ENCODE peak calls at places on chromosomes 6 and 20, in seven cellular contexts. S is adrenal gland, K is uterus, T is A549, F is lung, A is neural progenitor cell, P is HepG2. E is an unnamed sample. For H3K4me1, the result is how much of the 10 kb centered on the place peaks cover.

GRCh38 chr6:6856538-6857523 is 250.9 kb upstream of the RREB1 start:
- DNase-seq in S (peak), K (peak), T (no peak), F (peak), A (peak), P (no peak), E (no peak)

GRCh38 chr20:64159286-64159680 is 5.0 kb upstream of the MYT1 start:
- DNase-seq in S (no peak), K (no peak), T (no peak), F (no peak), A (no peak), P (no peak), E (no peak)

GRCh38 chr6:44676826-44677433 is 289.4 kb downstream of the CDC5L start:
- DNase-seq in S (no peak), K (no peak), T (no peak), F (no peak), A (no peak), P (no peak), E (peak)

GRCh38 chr6:112183271-112183671 is 71.1 kb downstream of the LAMA4 start:
- DNase-seq in S (no peak), K (no peak), T (no peak), F (no peak), A (no peak), P (no peak), E (peak)

GRCh38 chr6:143158113-143158581 is 97.5 kb downstream of the AIG1 start:
- DNase-seq in S (no peak), K (no peak), T (no peak), F (no peak), A (no peak), P (no peak), E (no peak)

GRCh38 chr20:53718622-53719021 is 125.0 kb upstream of the ZNF217 start:
- DNase-seq in S (no peak), K (no peak), T (no peak), F (no peak), A (no peak), P (no peak), E (no peak)

GRCh38 chr6:128848169-128848935 is 34.6 kb upstream of the LAMA2 start:
- DNase-seq in S (no peak), K (no peak), T (no peak), F (no peak), A (peak), P (no peak), E (peak)

GRCh38 chr6:39268721-39269120 is 39.4 kb upstream of the KCNK5 start:
- DNase-seq in S (no peak), K (no peak), T (no peak), F (no peak), A (peak), P (no peak), E (no peak)

GRCh38 chr6:167898673-167899311 is 72.1 kb downstream of the AFDN start:
- DNase-seq in S (no peak), K (no peak), T (peak), F (no peak), A (peak), P (peak), E (peak)

GRCh38 chr6:148969679-148970078 is 222.8 kb downstream of the UST start:
- DNase-seq in S (no peak), K (no peak), T (no peak), F (no peak), A (peak), P (no peak), E (peak)

GRCh38 chr20:59583428-59584277 is 20.7 kb upstream of the PHACTR3 start:
- DNase-seq in S (peak), K (no peak), T (no peak), F (no peak), A (no peak), P (no peak), E (no peak)

GRCh38 chr6:141261016-141261671 is 871.6 kb upstream of the GJE1 start:
- DNase-seq in S (no peak), K (no peak), T (no peak), F (no peak), A (no peak), P (no peak), E (no peak)

GRCh38 chr20:653110-653589 is at the start of gene SRXN1:
- DNase-seq in S (peak), K (peak), T (peak), F (peak), A (peak), P (peak), E (peak)

GRCh38 chr6:88855521-88856152 is 107.8 kb downstream of the RNGTT start:
- DNase-seq in S (no peak), K (no peak), T (no peak), F (no peak), A (no peak), P (no peak), E (peak)

GRCh38 chr6:131368077-131368911 is 204.7 kb upstream of the ARG1 start:
- DNase-seq in S (peak), K (peak), T (no peak), F (peak), A (peak), P (no peak), E (no peak)

GRCh38 chr6:4575724-4576123 is 200.5 kb upstream of the CDYL start:
- DNase-seq in S (no peak), K (no peak), T (no peak), F (no peak), A (peak), P (no peak), E (no peak)

GRCh38 chr20:16569218-16570153 is 3.8 kb downstream of the KIF16B start:
- DNase-seq in S (no peak), K (no peak), T (no peak), F (no peak), A (no peak), P (no peak), E (no peak)

GRCh38 chr6:111503660-111504059 is 20.6 kb upstream of the REV3L start:
- DNase-seq in S (no peak), K (no peak), T (no peak), F (no peak), A (no peak), P (peak), E (peak)

GRCh38 chr20:44748005-44748370 is 2.3 kb downstream of the KCNK15 start:
- DNase-seq in S (no peak), K (no peak), T (no peak), F (no peak), A (no peak), P (peak), E (no peak)

GRCh38 chr20:9388826-9389187 is 125.6 kb upstream of the LAMP5 start:
- DNase-seq in S (no peak), K (no peak), T (no peak), F (no peak), A (no peak), P (no peak), E (no peak)

GRCh38 chr6:151225919-151226318 is 13.8 kb upstream of the AKAP12 start:
- DNase-seq in S (no peak), K (no peak), T (no peak), F (no peak), A (no peak), P (no peak), E (no peak)

GRCh38 chr6:24935753-24936152 is at the start of gene RIPOR2:
- DNase-seq in S (peak), K (no peak), T (no peak), F (peak), A (peak), P (no peak), E (no peak)

GRCh38 chr6:168385858-168386735 is 54.9 kb upstream of the SMOC2 start:
- DNase-seq in S (no peak), K (no peak), T (no peak), F (no peak), A (no peak), P (no peak), E (no peak)

GRCh38 chr6:17998442-17998841 is 11.0 kb upstream of the KIF13A start:
- DNase-seq in S (no peak), K (no peak), T (no peak), F (no peak), A (no peak), P (peak), E (no peak)

GRCh38 chr6:73525546-73526330 is 4.9 kb upstream of the EEF1A1 start:
- DNase-seq in S (no peak), K (no peak), T (no peak), F (no peak), A (no peak), P (no peak), E (no peak)

GRCh38 chr6:25041676-25042598 is 106.2 kb upstream of the RIPOR2 start:
- DNase-seq in S (no peak), K (no peak), T (no peak), F (no peak), A (no peak), P (no peak), E (no peak)

GRCh38 chr6:15256538-15257222 is 10.8 kb downstream of the JARID2 start:
- DNase-seq in S (no peak), K (no peak), T (no peak), F (no peak), A (no peak), P (no peak), E (peak)

GRCh38 chr6:55445648-55446204 is 118.5 kb downstream of the GFRAL start:
- DNase-seq in S (no peak), K (no peak), T (no peak), F (no peak), A (peak), P (peak), E (peak)

GRCh38 chr6:31528307-31528777 is 420 bp upstream of the MCCD1 start:
- DNase-seq in S (no peak), K (no peak), T (no peak), F (no peak), A (no peak), P (peak), E (no peak)

GRCh38 chr20:32449890-32450401 is 91.8 kb downstream of the ASXL1 start:
- DNase-seq in S (no peak), K (no peak), T (no peak), F (no peak), A (no peak), P (no peak), E (no peak)
- H3K4me1 ChIP-seq in S (half or more), K (under half), T (under half), F (under half), A (under half), P (under half), E (under half)

GRCh38 chr6:13303668-13304017 is 24.7 kb downstream of the TBC1D7 start:
- DNase-seq in S (peak), K (peak), T (no peak), F (peak), A (no peak), P (no peak), E (no peak)
- H3K4me3 ChIP-seq in S (no peak), K (no peak), T (no peak), F (no peak), A (no peak), P (no peak), E (no peak)

GRCh38 chr20:62700261-62700925 is 8.2 kb upstream of the NTSR1 start:
- DNase-seq in S (no peak), K (no peak), T (no peak), F (no peak), A (no peak), P (no peak), E (no peak)
- H3K4me1 ChIP-seq in S (under half), K (under half), T (under half), F (under half), A (under half), P (under half), E (under half)

GRCh38 chr20:21517566-21518277 is 3.9 kb upstream of the NKX2-2 start:
- DNase-seq in S (no peak), K (no peak), T (no peak), F (no peak), A (peak), P (no peak), E (no peak)
- H3K4me3 ChIP-seq in S (no peak), K (no peak), T (no peak), F (no peak), A (no peak), P (no peak), E (no peak)

DNA sequence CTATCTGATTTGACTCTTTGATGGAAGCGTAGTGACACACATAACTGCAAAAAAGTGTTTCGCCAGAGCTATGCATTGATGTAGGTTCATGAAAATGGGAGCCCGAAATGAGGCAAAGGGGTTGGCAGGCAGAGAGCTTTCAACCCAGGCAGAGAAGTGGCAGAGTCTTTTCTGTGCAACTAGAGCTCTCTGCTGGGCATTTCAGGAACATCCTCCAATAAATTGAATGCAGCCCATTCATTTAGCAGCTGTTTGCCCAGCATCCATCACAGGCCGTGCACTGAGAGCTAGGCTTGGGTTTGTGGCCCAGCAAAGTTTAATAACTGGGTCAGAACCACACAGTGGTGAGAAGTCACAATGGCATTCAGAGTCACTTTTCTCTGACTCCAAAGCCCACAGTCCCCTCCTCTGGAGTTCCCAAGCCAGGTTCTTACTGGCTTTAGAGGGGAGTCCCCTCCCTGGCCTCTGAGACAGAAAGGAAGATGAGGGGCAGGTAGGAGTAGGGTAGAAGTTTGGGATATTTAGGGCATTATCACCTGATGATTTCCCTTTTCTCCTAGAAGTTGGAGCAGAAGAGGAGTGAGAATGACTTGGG is 31.8 kb upstream of the ELMO2 start:
- DNase-seq in S (no peak), K (no peak), T (peak), F (no peak), A (peak), P (peak), E (peak)
- H3K4me1 ChIP-seq in S (under half), K (under half), T (under half), F (under half), A (under half), P (under half), E (under half)